ENCODE peak calls at places on chromosomes 2 and 18, in four cellular contexts. P is tibial artery, S is cardiac muscle cell, M is mammary epithelial cell. Z is an unnamed sample.

GRCh38 chr2:74690571-74690970 is 36.5 kb downstream of the SEMA4F start:
- DNase-seq in P (no peak), S (peak), M (peak), Z (peak)

GRCh38 chr2:29522951-29523669 is 398.3 kb downstream of the ALK start:
- DNase-seq in P (no peak), S (no peak), M (no peak), Z (no peak)

GRCh38 chr2:231674587-231675334 is 33.6 kb upstream of the PTMA start:
- DNase-seq in P (peak), S (peak), M (no peak), Z (peak)

GRCh38 chr2:120856421-120856862 is 120.8 kb downstream of the GLI2 start:
- DNase-seq in P (peak), S (peak), M (no peak), Z (no peak)

GRCh38 chr2:151817929-151818328 is 10.3 kb downstream of the ARL5A start:
- DNase-seq in P (no peak), S (no peak), M (no peak), Z (no peak)

GRCh38 chr2:200791905-200792304 is 19.8 kb upstream of the BZW1 start:
- DNase-seq in P (no peak), S (no peak), M (no peak), Z (no peak)

GRCh38 chr18:886076-886475 is 18.6 kb upstream of the ADCYAP1 start:
- DNase-seq in P (no peak), S (no peak), M (no peak), Z (no peak)

GRCh38 chr2:203688798-203689197 is 17.6 kb upstream of the CD28 start:
- DNase-seq in P (peak), S (peak), M (peak), Z (peak)

GRCh38 chr2:216985658-216986141 is 125.8 kb upstream of the TNP1 start:
- DNase-seq in P (no peak), S (no peak), M (no peak), Z (no peak)

GRCh38 chr2:50535971-50536759 is 495.8 kb downstream of the NRXN1 start:
- DNase-seq in P (no peak), S (peak), M (no peak), Z (peak)

GRCh38 chr2:240367721-240368120 is 67.7 kb upstream of the GPC1 start:
- DNase-seq in P (no peak), S (no peak), M (no peak), Z (no peak)

GRCh38 chr2:16177671-16178180 is 237.4 kb downstream of the MYCN start:
- DNase-seq in P (no peak), S (no peak), M (no peak), Z (no peak)

GRCh38 chr2:101188683-101189405 is 37.7 kb upstream of the TBC1D8 start:
- DNase-seq in P (no peak), S (peak), M (no peak), Z (no peak)

GRCh38 chr2:15177103-15177502 is 384.0 kb downstream of the NBAS start:
- DNase-seq in P (no peak), S (no peak), M (peak), Z (no peak)

GRCh38 chr2:161873689-161874088 is 200.3 kb downstream of the DPP4 start:
- DNase-seq in P (no peak), S (no peak), M (no peak), Z (no peak)

GRCh38 chr2:220504890-220505564 is 877.6 kb downstream of the SLC4A3 start:
- DNase-seq in P (no peak), S (no peak), M (peak), Z (no peak)

GRCh38 chr18:73791081-73791480 is 356.6 kb downstream of the FBXO15 start:
- DNase-seq in P (no peak), S (no peak), M (no peak), Z (no peak)

GRCh38 chr18:58051765-58052460 is 7.9 kb downstream of the NEDD4L start:
- DNase-seq in P (no peak), S (no peak), M (peak), Z (peak)

GRCh38 chr2:98737848-98738247 is 6.9 kb upstream of the MGAT4A start:
- DNase-seq in P (no peak), S (no peak), M (no peak), Z (no peak)

GRCh38 chr2:98736464-98736889 is 5.5 kb upstream of the MGAT4A start:
- DNase-seq in P (no peak), S (no peak), M (peak), Z (peak)

GRCh38 chr2:98734823-98735260 is 3.9 kb upstream of the MGAT4A start:
- DNase-seq in P (no peak), S (no peak), M (no peak), Z (no peak)

GRCh38 chr2:98739020-98739419 is 8.1 kb upstream of the MGAT4A start:
- DNase-seq in P (no peak), S (no peak), M (no peak), Z (no peak)

DNA sequence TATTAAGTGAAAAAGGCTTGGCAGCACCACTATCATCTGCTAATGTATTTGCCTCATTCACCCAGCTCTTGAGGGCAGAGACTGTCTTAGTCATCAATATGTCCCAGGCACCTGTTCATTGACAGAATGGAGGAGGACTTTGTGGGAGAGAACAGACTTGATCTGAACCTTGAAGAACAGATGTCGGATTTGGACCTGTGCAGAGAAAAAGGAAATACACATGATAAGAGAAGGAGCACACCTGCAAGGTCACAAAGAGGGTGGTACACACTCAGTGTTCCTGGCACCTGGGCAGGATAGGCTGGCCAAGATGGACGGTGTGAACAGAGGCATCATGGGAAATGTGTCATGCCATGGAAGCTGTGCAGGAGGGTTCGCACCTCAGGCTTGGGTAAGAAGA is 7.4 kb upstream of the MGAT4A start:
- DNase-seq in P (no peak), S (no peak), M (no peak), Z (no peak)
- H3K27ac ChIP-seq in P (no peak), S (no peak), M (no peak), Z (no peak)

GRCh38 chr2:199705538-199705937 is 145.5 kb downstream of the FTCDNL1 start:
- DNase-seq in P (no peak), S (no peak), M (no peak), Z (no peak)

GRCh38 chr2:199707584-199708185 is 143.3 kb downstream of the FTCDNL1 start:
- DNase-seq in P (no peak), S (no peak), M (no peak), Z (no peak)

GRCh38 chr2:199703199-199703598 is 147.8 kb downstream of the FTCDNL1 start:
- DNase-seq in P (no peak), S (no peak), M (no peak), Z (no peak)

GRCh38 chr2:199710551-199710950 is 140.4 kb downstream of the FTCDNL1 start:
- DNase-seq in P (no peak), S (no peak), M (no peak), Z (no peak)

GRCh38 chr2:199704358-199705238 is 146.4 kb downstream of the FTCDNL1 start:
- DNase-seq in P (no peak), S (peak), M (peak), Z (peak)
- TF ChIP-seq CTCF in P (peak), S (peak), M (peak), Z (peak)

DNA sequence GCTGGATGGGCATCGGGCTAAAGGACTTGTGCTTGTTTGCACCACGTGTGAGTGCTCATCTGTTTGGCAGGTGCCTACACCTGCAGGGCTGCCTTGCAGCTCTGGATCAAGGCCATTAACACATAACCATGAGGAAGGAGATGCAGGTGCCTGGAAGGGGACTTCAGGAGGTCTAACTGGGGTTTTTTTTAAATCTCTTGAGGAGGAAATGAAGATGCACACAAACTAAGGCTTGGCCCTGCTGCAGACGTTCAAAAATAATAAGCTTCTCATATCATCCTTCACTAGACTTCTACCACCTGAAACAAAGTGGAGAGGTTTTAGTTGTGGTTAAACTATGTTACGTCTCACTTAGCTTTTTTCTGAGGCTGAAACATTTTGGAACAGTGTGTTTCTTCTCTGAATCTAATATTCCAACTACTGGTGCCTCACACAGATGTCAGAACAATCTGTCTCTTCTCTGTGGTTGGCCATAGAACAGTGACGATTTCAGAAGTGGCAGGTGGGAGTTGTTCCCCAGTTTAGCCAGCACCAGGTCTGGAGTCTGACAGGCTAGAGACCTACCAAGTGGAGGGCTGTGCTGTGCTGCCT is 36.5 kb downstream of the BCL2L11 start:
- DNase-seq in P (no peak), S (no peak), M (no peak), Z (peak)
- H3K27ac ChIP-seq in P (no peak), S (no peak), M (no peak), Z (peak)

DNA sequence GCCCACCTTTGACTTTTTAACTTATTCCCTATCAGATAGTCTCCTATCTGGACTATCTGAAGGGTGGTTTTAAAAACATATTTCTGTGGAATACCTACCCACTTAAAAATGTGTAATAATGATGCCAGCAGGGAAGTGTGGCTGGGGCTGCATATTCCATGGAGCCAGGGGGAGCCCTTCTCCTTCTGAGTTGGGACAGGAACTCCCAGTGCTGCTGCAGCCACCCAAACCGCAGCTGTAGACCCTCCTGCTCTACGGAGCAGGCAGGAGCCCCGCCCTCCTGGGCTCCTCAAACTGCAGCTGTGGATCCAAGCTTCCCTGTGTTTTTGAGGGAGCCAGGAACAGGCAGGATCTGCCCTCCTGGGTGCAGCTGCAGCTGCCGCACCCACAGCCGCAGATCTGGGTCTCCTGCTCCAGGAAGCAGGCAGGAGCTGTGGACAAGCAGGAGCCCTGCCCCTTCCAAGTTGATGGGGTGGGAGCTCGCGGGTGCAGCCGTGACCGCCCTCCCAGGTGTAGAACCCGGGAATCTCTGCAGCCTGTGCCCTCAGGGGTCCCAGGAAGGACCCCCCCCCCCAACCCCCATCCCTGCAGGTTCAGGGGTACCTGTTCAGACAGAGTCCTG is 57.8 kb downstream of the PDK1 start:
- DNase-seq in P (no peak), S (no peak), M (no peak), Z (no peak)
- TF ChIP-seq CTCF in P (no peak), S (peak), M (peak), Z (no peak)

GRCh38 chr18:32929213-32929612 is 156.4 kb upstream of the KLHL14 start:
- DNase-seq in P (no peak), S (no peak), M (no peak), Z (no peak)

GRCh38 chr18:32934201-32934600 is 161.4 kb upstream of the KLHL14 start:
- DNase-seq in P (no peak), S (no peak), M (no peak), Z (no peak)

GRCh38 chr18:32930695-32931301 is 158.0 kb upstream of the KLHL14 start:
- DNase-seq in P (no peak), S (peak), M (peak), Z (peak)
- H3K27ac ChIP-seq in P (no peak), S (no peak), M (no peak), Z (no peak)

DNA sequence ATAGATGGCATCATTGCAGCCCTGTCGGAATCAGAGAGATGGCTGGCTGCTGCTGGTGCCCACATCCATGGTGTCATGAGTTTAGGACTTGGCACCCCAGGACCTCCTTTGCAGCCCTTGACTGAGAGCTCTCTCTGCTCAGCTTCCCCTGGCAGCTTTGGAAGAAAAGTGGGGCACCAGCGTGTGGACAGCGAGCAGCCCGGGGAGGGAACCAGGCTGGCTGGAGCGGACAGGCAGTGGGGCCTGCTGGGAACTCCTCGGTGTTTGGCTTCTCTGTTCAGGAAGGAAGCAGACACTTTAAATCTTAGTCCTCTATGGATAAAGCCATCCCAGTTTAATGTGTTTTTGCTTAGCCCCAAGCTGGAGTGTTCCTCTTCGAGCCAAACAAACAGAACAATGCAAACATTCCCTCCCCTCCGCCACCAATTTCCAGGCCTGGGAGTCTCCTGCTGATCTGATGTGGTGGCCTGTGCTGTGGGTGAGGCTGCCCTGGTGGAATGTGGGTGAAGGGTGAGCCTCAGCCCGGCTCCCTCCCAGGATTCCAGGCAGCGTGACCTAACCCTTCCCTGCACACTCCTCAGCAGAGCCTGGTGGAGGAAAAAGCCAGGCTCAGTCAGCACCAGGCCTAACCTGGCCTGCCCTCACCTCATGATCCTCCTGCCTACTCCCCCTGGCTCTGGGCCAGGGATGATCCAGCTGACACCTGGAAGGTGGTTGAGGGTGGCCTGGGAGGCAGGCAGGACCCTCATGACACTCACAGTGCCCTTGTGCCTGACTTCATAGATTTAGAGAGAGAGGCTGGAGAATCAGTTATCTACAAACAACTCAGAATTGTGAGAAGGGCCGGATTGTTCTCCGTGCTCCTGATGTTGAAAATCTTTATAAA is 21.6 kb upstream of the ITGB6 start:
- DNase-seq in P (no peak), S (no peak), M (peak), Z (no peak)
- TF ChIP-seq CTCF in P (no peak), S (no peak), M (no peak), Z (no peak)